ENCODE peak calls at places on chromosomes 11 and 22, in ten cellular contexts. One of them, this sample, is unnamed.

GRCh38 chr11:4154503-4154902 is 59.9 kb downstream of the RRM1 start:
- DNase-seq in choroid plexus epithelial cell: no peak
- DNase-seq in CD8-positive, alpha-beta T cell: no peak
- DNase-seq in progenitor cell of endocrine pancreas: no peak
- DNase-seq in RWPE1: no peak
- DNase-seq in GM12865: no peak
- DNase-seq in fibroblast of villous mesenchyme: no peak
- DNase-seq in astrocyte of the cerebellum: no peak
- DNase-seq in breast epithelium: no peak
- DNase-seq in osteocyte: no peak
- DNase-seq in this sample: no peak

GRCh38 chr11:35420371-35420770 is 1.0 kb upstream of the SLC1A2 start:
- DNase-seq in choroid plexus epithelial cell: no peak
- DNase-seq in CD8-positive, alpha-beta T cell: no peak
- DNase-seq in progenitor cell of endocrine pancreas: no peak
- DNase-seq in RWPE1: no peak
- DNase-seq in GM12865: no peak
- DNase-seq in fibroblast of villous mesenchyme: no peak
- DNase-seq in astrocyte of the cerebellum: no peak
- DNase-seq in breast epithelium: no peak
- DNase-seq in osteocyte: no peak
- DNase-seq in this sample: no peak

GRCh38 chr11:57476883-57477506 is 16.7 kb downstream of the RTN4RL2 start:
- DNase-seq in choroid plexus epithelial cell: peak
- DNase-seq in CD8-positive, alpha-beta T cell: no peak
- DNase-seq in progenitor cell of endocrine pancreas: no peak
- DNase-seq in RWPE1: peak
- DNase-seq in GM12865: peak
- DNase-seq in fibroblast of villous mesenchyme: peak
- DNase-seq in astrocyte of the cerebellum: no peak
- DNase-seq in breast epithelium: no peak
- DNase-seq in osteocyte: no peak
- DNase-seq in this sample: peak

GRCh38 chr11:61666684-61667297 is 13.4 kb upstream of the DAGLA start:
- DNase-seq in choroid plexus epithelial cell: no peak
- DNase-seq in CD8-positive, alpha-beta T cell: no peak
- DNase-seq in progenitor cell of endocrine pancreas: peak
- DNase-seq in RWPE1: no peak
- DNase-seq in GM12865: no peak
- DNase-seq in fibroblast of villous mesenchyme: no peak
- DNase-seq in astrocyte of the cerebellum: no peak
- DNase-seq in breast epithelium: no peak
- DNase-seq in osteocyte: no peak
- DNase-seq in this sample: no peak

GRCh38 chr22:27867114-27867957 is 51.7 kb downstream of the PITPNB start:
- DNase-seq in choroid plexus epithelial cell: peak
- DNase-seq in CD8-positive, alpha-beta T cell: no peak
- DNase-seq in progenitor cell of endocrine pancreas: no peak
- DNase-seq in RWPE1: no peak
- DNase-seq in GM12865: no peak
- DNase-seq in fibroblast of villous mesenchyme: peak
- DNase-seq in astrocyte of the cerebellum: no peak
- DNase-seq in breast epithelium: no peak
- DNase-seq in osteocyte: no peak
- DNase-seq in this sample: no peak

GRCh38 chr11:4416306-4416705 is 22.8 kb upstream of the TRIM21 start:
- DNase-seq in choroid plexus epithelial cell: no peak
- DNase-seq in CD8-positive, alpha-beta T cell: no peak
- DNase-seq in progenitor cell of endocrine pancreas: no peak
- DNase-seq in RWPE1: no peak
- DNase-seq in GM12865: no peak
- DNase-seq in fibroblast of villous mesenchyme: no peak
- DNase-seq in astrocyte of the cerebellum: no peak
- DNase-seq in breast epithelium: no peak
- DNase-seq in osteocyte: no peak
- DNase-seq in this sample: no peak

GRCh38 chr11:46618789-46619188 is 1.4 kb downstream of the ATG13 start:
- DNase-seq in choroid plexus epithelial cell: peak
- DNase-seq in CD8-positive, alpha-beta T cell: no peak
- DNase-seq in progenitor cell of endocrine pancreas: no peak
- DNase-seq in RWPE1: no peak
- DNase-seq in GM12865: no peak
- DNase-seq in fibroblast of villous mesenchyme: peak
- DNase-seq in astrocyte of the cerebellum: no peak
- DNase-seq in breast epithelium: no peak
- DNase-seq in osteocyte: no peak
- DNase-seq in this sample: no peak

GRCh38 chr11:77502501-77502900 is 28.6 kb upstream of the PAK1 start:
- DNase-seq in choroid plexus epithelial cell: no peak
- DNase-seq in CD8-positive, alpha-beta T cell: no peak
- DNase-seq in progenitor cell of endocrine pancreas: no peak
- DNase-seq in RWPE1: no peak
- DNase-seq in GM12865: no peak
- DNase-seq in fibroblast of villous mesenchyme: no peak
- DNase-seq in astrocyte of the cerebellum: no peak
- DNase-seq in breast epithelium: no peak
- DNase-seq in osteocyte: no peak
- DNase-seq in this sample: no peak

GRCh38 chr11:111730871-111731591 is 35.2 kb downstream of the PPP2R1B start:
- DNase-seq in choroid plexus epithelial cell: peak
- DNase-seq in CD8-positive, alpha-beta T cell: no peak
- DNase-seq in progenitor cell of endocrine pancreas: no peak
- DNase-seq in RWPE1: no peak
- DNase-seq in GM12865: no peak
- DNase-seq in fibroblast of villous mesenchyme: no peak
- DNase-seq in astrocyte of the cerebellum: peak
- DNase-seq in breast epithelium: peak
- DNase-seq in osteocyte: no peak
- DNase-seq in this sample: no peak

GRCh38 chr22:38289583-38290082 is 16.8 kb upstream of the TMEM184B start:
- DNase-seq in choroid plexus epithelial cell: no peak
- DNase-seq in CD8-positive, alpha-beta T cell: no peak
- DNase-seq in progenitor cell of endocrine pancreas: no peak
- DNase-seq in RWPE1: no peak
- DNase-seq in GM12865: no peak
- DNase-seq in fibroblast of villous mesenchyme: no peak
- DNase-seq in astrocyte of the cerebellum: no peak
- DNase-seq in breast epithelium: no peak
- DNase-seq in osteocyte: no peak
- DNase-seq in this sample: no peak

GRCh38 chr11:47847892-47848635 is at the start of gene NUP160:
- DNase-seq in choroid plexus epithelial cell: peak
- DNase-seq in CD8-positive, alpha-beta T cell: peak
- DNase-seq in progenitor cell of endocrine pancreas: peak
- DNase-seq in RWPE1: peak
- DNase-seq in GM12865: peak
- DNase-seq in fibroblast of villous mesenchyme: peak
- DNase-seq in astrocyte of the cerebellum: peak
- DNase-seq in breast epithelium: peak
- DNase-seq in osteocyte: peak
- DNase-seq in this sample: peak

GRCh38 chr11:47846998-47847397 is 1.2 kb downstream of the NUP160 start:
- DNase-seq in choroid plexus epithelial cell: no peak
- DNase-seq in CD8-positive, alpha-beta T cell: no peak
- DNase-seq in progenitor cell of endocrine pancreas: no peak
- DNase-seq in RWPE1: no peak
- DNase-seq in GM12865: no peak
- DNase-seq in fibroblast of villous mesenchyme: no peak
- DNase-seq in astrocyte of the cerebellum: no peak
- DNase-seq in breast epithelium: no peak
- DNase-seq in osteocyte: no peak
- DNase-seq in this sample: no peak

GRCh38 chr11:47850337-47850736 is 2.2 kb upstream of the NUP160 start:
- DNase-seq in choroid plexus epithelial cell: no peak
- DNase-seq in CD8-positive, alpha-beta T cell: no peak
- DNase-seq in progenitor cell of endocrine pancreas: no peak
- DNase-seq in RWPE1: no peak
- DNase-seq in GM12865: peak
- DNase-seq in fibroblast of villous mesenchyme: no peak
- DNase-seq in astrocyte of the cerebellum: no peak
- DNase-seq in breast epithelium: no peak
- DNase-seq in osteocyte: no peak
- DNase-seq in this sample: no peak

GRCh38 chr11:47847537-47847891 is 636 bp downstream of the NUP160 start:
- DNase-seq in choroid plexus epithelial cell: no peak
- DNase-seq in CD8-positive, alpha-beta T cell: no peak
- DNase-seq in progenitor cell of endocrine pancreas: no peak
- DNase-seq in RWPE1: no peak
- DNase-seq in GM12865: no peak
- DNase-seq in fibroblast of villous mesenchyme: no peak
- DNase-seq in astrocyte of the cerebellum: no peak
- DNase-seq in breast epithelium: no peak
- DNase-seq in osteocyte: no peak
- DNase-seq in this sample: no peak

DNA sequence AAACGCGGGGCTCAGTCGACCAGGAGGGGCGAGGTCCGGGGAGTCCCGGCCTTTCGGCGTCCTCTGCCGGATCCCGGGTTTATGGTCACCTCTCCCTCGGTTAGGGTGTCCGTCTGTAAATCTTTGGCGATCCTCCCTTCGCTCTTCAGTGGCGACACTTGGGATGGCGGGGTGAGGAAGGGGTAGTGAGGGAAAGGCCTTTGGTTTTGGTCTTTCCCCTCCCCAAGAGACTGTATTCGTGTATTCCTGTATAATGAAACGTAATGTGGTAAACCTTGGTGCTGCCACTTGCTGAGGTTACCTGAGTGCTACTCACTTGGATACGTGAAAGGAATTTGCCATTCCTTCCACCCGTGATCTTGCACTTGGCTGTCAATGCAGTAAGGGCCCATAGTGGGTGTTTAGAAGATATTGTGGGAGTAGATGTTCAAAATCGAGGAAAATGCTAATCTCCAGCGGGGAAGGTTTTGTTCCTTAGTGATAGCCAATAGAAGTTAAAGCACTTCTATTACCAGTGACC is 546 bp upstream of the NUP160 start:
- DNase-seq in choroid plexus epithelial cell: no peak
- DNase-seq in CD8-positive, alpha-beta T cell: no peak
- DNase-seq in progenitor cell of endocrine pancreas: no peak
- DNase-seq in RWPE1: no peak
- DNase-seq in GM12865: no peak
- DNase-seq in fibroblast of villous mesenchyme: no peak
- DNase-seq in astrocyte of the cerebellum: no peak
- DNase-seq in breast epithelium: no peak
- DNase-seq in osteocyte: no peak
- DNase-seq in this sample: no peak
- TF ChIP-seq CTCF in choroid plexus epithelial cell: no peak
- TF ChIP-seq CTCF in CD8-positive, alpha-beta T cell: no peak
- TF ChIP-seq CTCF in progenitor cell of endocrine pancreas: no peak
- TF ChIP-seq CTCF in RWPE1: no peak
- TF ChIP-seq CTCF in GM12865: no peak
- TF ChIP-seq CTCF in fibroblast of villous mesenchyme: no peak
- TF ChIP-seq CTCF in astrocyte of the cerebellum: no peak
- TF ChIP-seq CTCF in breast epithelium: peak
- TF ChIP-seq CTCF in osteocyte: peak
- TF ChIP-seq CTCF in this sample: no peak

DNA sequence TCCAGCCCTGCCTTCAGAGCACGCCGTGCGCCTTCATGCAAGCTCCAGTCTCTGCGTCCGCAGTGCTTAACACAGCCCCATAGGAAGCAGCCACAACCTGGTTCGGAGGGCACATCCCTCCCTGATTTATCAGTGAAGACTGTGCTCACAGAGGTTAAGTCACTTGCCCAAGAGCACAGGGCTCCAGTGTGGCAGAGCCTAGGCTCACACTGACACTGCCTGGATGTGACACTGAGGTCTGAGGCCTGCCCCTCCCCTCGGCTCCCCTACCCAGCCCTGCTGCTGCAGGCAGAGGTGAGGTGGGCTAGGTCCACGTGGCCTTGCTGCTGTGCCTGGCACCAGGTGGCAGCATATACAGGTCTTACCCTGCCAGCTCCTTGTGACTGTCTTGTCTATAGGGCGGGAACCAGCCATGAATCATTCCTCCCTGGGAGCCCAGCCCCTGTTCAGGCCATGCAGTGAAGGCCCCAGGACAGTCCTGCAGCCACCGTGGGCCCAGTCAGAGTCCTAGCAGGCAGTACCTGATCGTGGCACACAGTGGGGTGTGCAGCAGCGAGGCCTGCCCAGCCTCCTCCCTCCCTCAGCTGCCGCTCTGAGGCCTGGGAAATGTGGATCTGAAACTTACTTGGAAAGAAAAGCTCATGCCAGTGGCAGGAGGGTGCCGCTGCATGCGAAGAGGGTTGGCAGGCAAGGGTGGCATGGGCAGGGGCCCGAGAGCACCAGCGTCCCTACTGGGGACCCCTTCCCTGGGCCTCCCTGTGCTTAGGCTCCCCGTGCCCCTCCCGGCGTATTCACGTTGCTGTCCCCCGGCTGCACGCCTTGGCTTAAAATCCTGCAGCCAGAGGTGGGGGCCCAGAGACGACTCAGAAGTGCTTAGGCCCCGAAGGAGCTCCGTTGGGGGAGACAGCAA is 1.2 kb upstream of the CERK start:
- DNase-seq in choroid plexus epithelial cell: peak
- DNase-seq in CD8-positive, alpha-beta T cell: peak
- DNase-seq in progenitor cell of endocrine pancreas: no peak
- DNase-seq in RWPE1: peak
- DNase-seq in GM12865: peak
- DNase-seq in fibroblast of villous mesenchyme: peak
- DNase-seq in astrocyte of the cerebellum: no peak
- DNase-seq in breast epithelium: no peak
- DNase-seq in osteocyte: no peak
- DNase-seq in this sample: peak
- TF ChIP-seq CTCF in choroid plexus epithelial cell: peak
- TF ChIP-seq CTCF in CD8-positive, alpha-beta T cell: no peak
- TF ChIP-seq CTCF in progenitor cell of endocrine pancreas: no peak
- TF ChIP-seq CTCF in RWPE1: peak
- TF ChIP-seq CTCF in GM12865: no peak
- TF ChIP-seq CTCF in fibroblast of villous mesenchyme: no peak
- TF ChIP-seq CTCF in astrocyte of the cerebellum: no peak
- TF ChIP-seq CTCF in breast epithelium: no peak
- TF ChIP-seq CTCF in osteocyte: peak
- TF ChIP-seq CTCF in this sample: peak

GRCh38 chr11:36583667-36584066 is 10.6 kb upstream of the IFTAP start:
- DNase-seq in choroid plexus epithelial cell: no peak
- DNase-seq in CD8-positive, alpha-beta T cell: no peak
- DNase-seq in progenitor cell of endocrine pancreas: no peak
- DNase-seq in RWPE1: no peak
- DNase-seq in GM12865: no peak
- DNase-seq in fibroblast of villous mesenchyme: no peak
- DNase-seq in astrocyte of the cerebellum: no peak
- DNase-seq in breast epithelium: no peak
- DNase-seq in osteocyte: no peak
- DNase-seq in this sample: no peak
- TF ChIP-seq CTCF in choroid plexus epithelial cell: no peak
- TF ChIP-seq CTCF in CD8-positive, alpha-beta T cell: no peak
- TF ChIP-seq CTCF in progenitor cell of endocrine pancreas: no peak
- TF ChIP-seq CTCF in RWPE1: no peak
- TF ChIP-seq CTCF in GM12865: no peak
- TF ChIP-seq CTCF in fibroblast of villous mesenchyme: no peak
- TF ChIP-seq CTCF in astrocyte of the cerebellum: no peak
- TF ChIP-seq CTCF in breast epithelium: no peak
- TF ChIP-seq CTCF in osteocyte: no peak
- TF ChIP-seq CTCF in this sample: no peak

GRCh38 chr11:32809313-32809712 is 14.9 kb upstream of the CCDC73 start:
- DNase-seq in choroid plexus epithelial cell: peak
- DNase-seq in CD8-positive, alpha-beta T cell: peak
- DNase-seq in progenitor cell of endocrine pancreas: peak
- DNase-seq in RWPE1: peak
- DNase-seq in GM12865: peak
- DNase-seq in fibroblast of villous mesenchyme: peak
- DNase-seq in astrocyte of the cerebellum: peak
- DNase-seq in breast epithelium: no peak
- DNase-seq in osteocyte: no peak
- DNase-seq in this sample: no peak
- TF ChIP-seq CTCF in choroid plexus epithelial cell: peak
- TF ChIP-seq CTCF in CD8-positive, alpha-beta T cell: no peak
- TF ChIP-seq CTCF in progenitor cell of endocrine pancreas: peak
- TF ChIP-seq CTCF in RWPE1: peak
- TF ChIP-seq CTCF in GM12865: peak
- TF ChIP-seq CTCF in fibroblast of villous mesenchyme: peak
- TF ChIP-seq CTCF in astrocyte of the cerebellum: peak
- TF ChIP-seq CTCF in breast epithelium: peak
- TF ChIP-seq CTCF in osteocyte: peak
- TF ChIP-seq CTCF in this sample: peak